ENCODE peak calls at places on chromosomes 4 and X, in nine cellular contexts. One of them, this sample, is unnamed. For H3K27me3, the result is how much of the 10 kb centered on the place peaks cover.

GRCh38 chr4:40247350-40247749 is 50.5 kb downstream of the RHOH start:
- DNase-seq in A673: no peak
- DNase-seq in uterus: no peak
- DNase-seq in CD4-positive, CD25-positive, alpha-beta regulatory T cell: peak
- DNase-seq in CD8-positive, alpha-beta memory T cell: peak
- DNase-seq in cardiac muscle cell: no peak
- DNase-seq in fibroblast of lung: no peak
- DNase-seq in body of pancreas: no peak
- DNase-seq in tibial artery: no peak
- DNase-seq in this sample: no peak

GRCh38 chrX:134746379-134746723 is 88.1 kb upstream of the PLAC1 start:
- DNase-seq in A673: no peak
- DNase-seq in uterus: no peak
- DNase-seq in CD4-positive, CD25-positive, alpha-beta regulatory T cell: no peak
- DNase-seq in CD8-positive, alpha-beta memory T cell: no peak
- DNase-seq in cardiac muscle cell: no peak
- DNase-seq in fibroblast of lung: no peak
- DNase-seq in body of pancreas: no peak
- DNase-seq in tibial artery: no peak
- DNase-seq in this sample: no peak

GRCh38 chr4:60463846-60464502 is 736.2 kb upstream of the ADGRL3 start:
- DNase-seq in A673: no peak
- DNase-seq in uterus: no peak
- DNase-seq in CD4-positive, CD25-positive, alpha-beta regulatory T cell: no peak
- DNase-seq in CD8-positive, alpha-beta memory T cell: no peak
- DNase-seq in cardiac muscle cell: peak
- DNase-seq in fibroblast of lung: peak
- DNase-seq in body of pancreas: no peak
- DNase-seq in tibial artery: no peak
- DNase-seq in this sample: no peak

GRCh38 chr4:94131212-94131611 is 76.5 kb upstream of the SMARCAD1 start:
- DNase-seq in A673: no peak
- DNase-seq in uterus: no peak
- DNase-seq in CD4-positive, CD25-positive, alpha-beta regulatory T cell: no peak
- DNase-seq in CD8-positive, alpha-beta memory T cell: no peak
- DNase-seq in cardiac muscle cell: no peak
- DNase-seq in fibroblast of lung: no peak
- DNase-seq in body of pancreas: no peak
- DNase-seq in tibial artery: no peak
- DNase-seq in this sample: no peak

GRCh38 chr4:46270986-46271596 is 118.8 kb downstream of the GABRA2 start:
- DNase-seq in A673: peak
- DNase-seq in uterus: no peak
- DNase-seq in CD4-positive, CD25-positive, alpha-beta regulatory T cell: no peak
- DNase-seq in CD8-positive, alpha-beta memory T cell: no peak
- DNase-seq in cardiac muscle cell: peak
- DNase-seq in fibroblast of lung: peak
- DNase-seq in body of pancreas: no peak
- DNase-seq in tibial artery: no peak
- DNase-seq in this sample: no peak

GRCh38 chrX:139086243-139086642 is 374.7 kb upstream of the FGF13 start:
- DNase-seq in A673: no peak
- DNase-seq in uterus: no peak
- DNase-seq in CD4-positive, CD25-positive, alpha-beta regulatory T cell: no peak
- DNase-seq in CD8-positive, alpha-beta memory T cell: no peak
- DNase-seq in cardiac muscle cell: no peak
- DNase-seq in fibroblast of lung: peak
- DNase-seq in body of pancreas: no peak
- DNase-seq in tibial artery: no peak
- DNase-seq in this sample: no peak

GRCh38 chrX:10549280-10549679 is 71.1 kb downstream of the MID1 start:
- DNase-seq in A673: peak
- DNase-seq in uterus: no peak
- DNase-seq in CD4-positive, CD25-positive, alpha-beta regulatory T cell: no peak
- DNase-seq in CD8-positive, alpha-beta memory T cell: no peak
- DNase-seq in cardiac muscle cell: no peak
- DNase-seq in fibroblast of lung: no peak
- DNase-seq in body of pancreas: no peak
- DNase-seq in tibial artery: no peak
- DNase-seq in this sample: no peak

GRCh38 chrX:368811-369562 is 17.7 kb downstream of the PPP2R3B start:
- DNase-seq in A673: peak
- DNase-seq in uterus: no peak
- DNase-seq in CD4-positive, CD25-positive, alpha-beta regulatory T cell: no peak
- DNase-seq in CD8-positive, alpha-beta memory T cell: no peak
- DNase-seq in cardiac muscle cell: peak
- DNase-seq in fibroblast of lung: no peak
- DNase-seq in body of pancreas: no peak
- DNase-seq in tibial artery: no peak
- DNase-seq in this sample: no peak

GRCh38 chr4:4922441-4922840 is 63.0 kb downstream of the MSX1 start:
- DNase-seq in A673: no peak
- DNase-seq in uterus: no peak
- DNase-seq in CD4-positive, CD25-positive, alpha-beta regulatory T cell: no peak
- DNase-seq in CD8-positive, alpha-beta memory T cell: no peak
- DNase-seq in cardiac muscle cell: no peak
- DNase-seq in fibroblast of lung: no peak
- DNase-seq in body of pancreas: no peak
- DNase-seq in tibial artery: no peak
- DNase-seq in this sample: no peak

GRCh38 chr4:2583517-2583916 is 47.1 kb downstream of the FAM193A start:
- DNase-seq in A673: no peak
- DNase-seq in uterus: no peak
- DNase-seq in CD4-positive, CD25-positive, alpha-beta regulatory T cell: no peak
- DNase-seq in CD8-positive, alpha-beta memory T cell: no peak
- DNase-seq in cardiac muscle cell: no peak
- DNase-seq in fibroblast of lung: peak
- DNase-seq in body of pancreas: no peak
- DNase-seq in tibial artery: no peak
- DNase-seq in this sample: peak

GRCh38 chr4:139188648-139189416 is 11.8 kb upstream of the ELF2 start:
- DNase-seq in A673: peak
- DNase-seq in uterus: no peak
- DNase-seq in CD4-positive, CD25-positive, alpha-beta regulatory T cell: no peak
- DNase-seq in CD8-positive, alpha-beta memory T cell: no peak
- DNase-seq in cardiac muscle cell: no peak
- DNase-seq in fibroblast of lung: no peak
- DNase-seq in body of pancreas: no peak
- DNase-seq in tibial artery: no peak
- DNase-seq in this sample: no peak

GRCh38 chr4:88002786-88003185 is 4.6 kb upstream of the PKD2 start:
- DNase-seq in A673: no peak
- DNase-seq in uterus: no peak
- DNase-seq in CD4-positive, CD25-positive, alpha-beta regulatory T cell: no peak
- DNase-seq in CD8-positive, alpha-beta memory T cell: no peak
- DNase-seq in cardiac muscle cell: no peak
- DNase-seq in fibroblast of lung: peak
- DNase-seq in body of pancreas: no peak
- DNase-seq in tibial artery: no peak
- DNase-seq in this sample: peak

GRCh38 chr4:155399974-155400697 is 23.4 kb upstream of the MAP9 start:
- DNase-seq in A673: no peak
- DNase-seq in uterus: no peak
- DNase-seq in CD4-positive, CD25-positive, alpha-beta regulatory T cell: no peak
- DNase-seq in CD8-positive, alpha-beta memory T cell: no peak
- DNase-seq in cardiac muscle cell: no peak
- DNase-seq in fibroblast of lung: no peak
- DNase-seq in body of pancreas: no peak
- DNase-seq in tibial artery: no peak
- DNase-seq in this sample: no peak

GRCh38 chr4:72858328-72858727 is 211.2 kb downstream of the COX18 start:
- DNase-seq in A673: no peak
- DNase-seq in uterus: no peak
- DNase-seq in CD4-positive, CD25-positive, alpha-beta regulatory T cell: no peak
- DNase-seq in CD8-positive, alpha-beta memory T cell: no peak
- DNase-seq in cardiac muscle cell: no peak
- DNase-seq in fibroblast of lung: peak
- DNase-seq in body of pancreas: no peak
- DNase-seq in tibial artery: no peak
- DNase-seq in this sample: no peak

GRCh38 chr4:185774815-185775684 is 36.9 kb downstream of the SORBS2 start:
- DNase-seq in A673: no peak
- DNase-seq in uterus: no peak
- DNase-seq in CD4-positive, CD25-positive, alpha-beta regulatory T cell: no peak
- DNase-seq in CD8-positive, alpha-beta memory T cell: no peak
- DNase-seq in cardiac muscle cell: peak
- DNase-seq in fibroblast of lung: peak
- DNase-seq in body of pancreas: peak
- DNase-seq in tibial artery: peak
- DNase-seq in this sample: peak

GRCh38 chrX:111114806-111115205 is 18.8 kb downstream of the PAK3 start:
- DNase-seq in A673: no peak
- DNase-seq in uterus: no peak
- DNase-seq in CD4-positive, CD25-positive, alpha-beta regulatory T cell: no peak
- DNase-seq in CD8-positive, alpha-beta memory T cell: no peak
- DNase-seq in cardiac muscle cell: no peak
- DNase-seq in fibroblast of lung: no peak
- DNase-seq in body of pancreas: no peak
- DNase-seq in tibial artery: no peak
- DNase-seq in this sample: no peak

GRCh38 chr4:67983333-67983732 is 20.0 kb upstream of the TMPRSS11A start:
- DNase-seq in A673: no peak
- DNase-seq in uterus: no peak
- DNase-seq in CD4-positive, CD25-positive, alpha-beta regulatory T cell: no peak
- DNase-seq in CD8-positive, alpha-beta memory T cell: no peak
- DNase-seq in cardiac muscle cell: no peak
- DNase-seq in fibroblast of lung: no peak
- DNase-seq in body of pancreas: no peak
- DNase-seq in tibial artery: no peak
- DNase-seq in this sample: no peak

GRCh38 chr4:176668324-176668723 is 124.4 kb downstream of the VEGFC start:
- DNase-seq in A673: no peak
- DNase-seq in uterus: no peak
- DNase-seq in CD4-positive, CD25-positive, alpha-beta regulatory T cell: no peak
- DNase-seq in CD8-positive, alpha-beta memory T cell: no peak
- DNase-seq in cardiac muscle cell: no peak
- DNase-seq in fibroblast of lung: no peak
- DNase-seq in body of pancreas: no peak
- DNase-seq in tibial artery: no peak
- DNase-seq in this sample: no peak

DNA sequence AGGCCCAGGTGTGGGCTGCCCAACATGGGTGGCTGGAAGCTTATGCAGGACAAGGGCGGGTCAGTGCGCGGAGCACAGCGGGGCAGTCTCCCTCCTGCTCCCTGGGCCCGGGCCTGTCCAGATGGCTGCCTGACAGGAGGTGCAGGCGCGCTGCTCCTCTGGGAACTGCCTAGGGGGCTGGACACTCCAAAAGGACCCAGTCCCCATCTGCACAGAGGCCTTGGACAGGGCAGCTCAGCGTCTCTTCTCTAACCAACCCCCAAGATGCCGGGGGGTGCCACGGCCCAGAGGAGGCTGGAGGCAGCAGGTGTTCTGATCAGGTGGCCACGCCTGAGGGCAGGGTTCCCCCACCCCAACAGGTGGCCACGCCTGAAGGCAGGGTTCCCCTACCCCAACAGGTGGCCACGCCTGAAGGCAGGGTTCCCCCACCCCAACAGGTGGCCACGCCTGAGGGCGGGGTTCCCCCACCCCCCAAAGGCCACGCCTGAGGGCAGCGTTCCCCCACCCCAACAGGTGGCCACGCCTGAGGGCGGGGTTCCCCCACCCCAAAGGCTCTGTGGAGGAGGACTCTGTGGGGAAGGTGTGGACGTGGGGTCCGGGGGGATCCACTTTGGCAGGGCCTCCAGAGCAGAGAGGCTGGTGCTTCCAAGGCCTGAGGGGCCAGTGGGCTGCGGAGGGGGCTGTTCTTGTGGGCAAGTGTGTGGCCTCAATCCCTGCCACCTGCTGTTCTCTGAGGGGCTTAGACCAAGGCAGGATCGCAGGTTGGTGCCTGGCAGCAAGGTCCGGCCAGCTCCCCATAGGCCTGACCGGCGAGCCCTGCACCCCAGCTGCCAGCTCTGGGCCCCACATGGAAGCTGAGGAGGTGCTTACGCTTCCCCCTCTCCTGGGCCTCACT is 36.1 kb downstream of the CPLX1 start:
- DNase-seq in A673: no peak
- DNase-seq in uterus: no peak
- DNase-seq in CD4-positive, CD25-positive, alpha-beta regulatory T cell: no peak
- DNase-seq in CD8-positive, alpha-beta memory T cell: no peak
- DNase-seq in cardiac muscle cell: no peak
- DNase-seq in fibroblast of lung: no peak
- DNase-seq in body of pancreas: no peak
- DNase-seq in tibial artery: no peak
- DNase-seq in this sample: no peak
- H3K27me3 ChIP-seq in A673: under half
- H3K27me3 ChIP-seq in uterus: under half
- H3K27me3 ChIP-seq in CD4-positive, CD25-positive, alpha-beta regulatory T cell: under half
- H3K27me3 ChIP-seq in CD8-positive, alpha-beta memory T cell: under half
- H3K27me3 ChIP-seq in cardiac muscle cell: half or more
- H3K27me3 ChIP-seq in fibroblast of lung: under half
- H3K27me3 ChIP-seq in body of pancreas: half or more
- H3K27me3 ChIP-seq in tibial artery: under half
- H3K27me3 ChIP-seq in this sample: under half

DNA sequence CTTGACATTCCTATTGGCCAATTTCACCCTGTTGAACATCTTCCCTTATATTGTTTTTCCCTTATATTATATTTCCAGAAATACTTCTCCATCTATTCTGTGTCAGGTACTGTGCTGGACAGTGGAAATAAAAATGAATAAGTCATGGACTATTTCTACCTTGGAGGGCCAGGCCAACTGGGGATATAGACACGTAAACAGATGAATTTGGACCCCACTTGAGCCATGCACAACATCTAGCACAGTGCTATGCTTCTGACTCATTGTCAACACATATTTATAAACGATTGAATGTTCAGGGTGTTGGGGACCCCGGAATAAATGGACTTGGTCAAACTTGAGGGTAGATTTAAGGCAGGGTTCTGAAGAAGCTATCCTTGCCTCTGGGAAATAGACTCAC is 111.1 kb downstream of the ANK2 start:
- DNase-seq in A673: no peak
- DNase-seq in uterus: no peak
- DNase-seq in CD4-positive, CD25-positive, alpha-beta regulatory T cell: no peak
- DNase-seq in CD8-positive, alpha-beta memory T cell: no peak
- DNase-seq in cardiac muscle cell: no peak
- DNase-seq in fibroblast of lung: no peak
- DNase-seq in body of pancreas: no peak
- DNase-seq in tibial artery: no peak
- DNase-seq in this sample: no peak
- H3K27ac ChIP-seq in A673: no peak
- H3K27ac ChIP-seq in uterus: no peak
- H3K27ac ChIP-seq in CD4-positive, CD25-positive, alpha-beta regulatory T cell: no peak
- H3K27ac ChIP-seq in CD8-positive, alpha-beta memory T cell: no peak
- H3K27ac ChIP-seq in cardiac muscle cell: no peak
- H3K27ac ChIP-seq in fibroblast of lung: no peak
- H3K27ac ChIP-seq in body of pancreas: no peak
- H3K27ac ChIP-seq in tibial artery: no peak
- H3K27ac ChIP-seq in this sample: no peak

GRCh38 chrX:107445636-107446035 is 3.8 kb upstream of the FRMPD3 start:
- DNase-seq in A673: no peak
- DNase-seq in uterus: no peak
- DNase-seq in CD4-positive, CD25-positive, alpha-beta regulatory T cell: no peak
- DNase-seq in CD8-positive, alpha-beta memory T cell: no peak
- DNase-seq in cardiac muscle cell: no peak
- DNase-seq in fibroblast of lung: no peak
- DNase-seq in body of pancreas: no peak
- DNase-seq in tibial artery: no peak
- DNase-seq in this sample: no peak
- H3K27me3 ChIP-seq in A673: under half
- H3K27me3 ChIP-seq in uterus: under half
- H3K27me3 ChIP-seq in CD4-positive, CD25-positive, alpha-beta regulatory T cell: under half
- H3K27me3 ChIP-seq in CD8-positive, alpha-beta memory T cell: under half
- H3K27me3 ChIP-seq in cardiac muscle cell: under half
- H3K27me3 ChIP-seq in fibroblast of lung: under half
- H3K27me3 ChIP-seq in body of pancreas: under half
- H3K27me3 ChIP-seq in tibial artery: under half
- H3K27me3 ChIP-seq in this sample: under half

GRCh38 chrX:39767446-39767845 is 330.3 kb downstream of the BCOR start:
- DNase-seq in A673: no peak
- DNase-seq in uterus: no peak
- DNase-seq in CD4-positive, CD25-positive, alpha-beta regulatory T cell: no peak
- DNase-seq in CD8-positive, alpha-beta memory T cell: no peak
- DNase-seq in cardiac muscle cell: no peak
- DNase-seq in fibroblast of lung: peak
- DNase-seq in body of pancreas: no peak
- DNase-seq in tibial artery: peak
- DNase-seq in this sample: no peak
- H3K27ac ChIP-seq in A673: no peak
- H3K27ac ChIP-seq in uterus: no peak
- H3K27ac ChIP-seq in CD4-positive, CD25-positive, alpha-beta regulatory T cell: no peak
- H3K27ac ChIP-seq in CD8-positive, alpha-beta memory T cell: no peak
- H3K27ac ChIP-seq in cardiac muscle cell: no peak
- H3K27ac ChIP-seq in fibroblast of lung: no peak
- H3K27ac ChIP-seq in body of pancreas: peak
- H3K27ac ChIP-seq in tibial artery: peak
- H3K27ac ChIP-seq in this sample: no peak

This sample was measured in PC-9.